ENCODE peak calls at places on chromosomes 16 and 17, in four cellular contexts. E, V, J and S are unnamed samples.

GRCh38 chr17:56159764-56160394 is 6.6 kb downstream of the ANKFN1 start:
- DNase-seq in E (no peak), V (no peak), J (no peak), S (no peak)

GRCh38 chr16:31099860-31100638 is 5.5 kb upstream of the VKORC1 start:
- DNase-seq in V (no peak), E (no peak), J (peak), S (no peak)

GRCh38 chr16:87897563-87898505 is 28.5 kb upstream of the SLC7A5 start:
- DNase-seq in V (no peak), E (no peak), J (no peak), S (no peak)

GRCh38 chr16:2489581-2489980 is 14.7 kb downstream of the TBC1D24 start:
- DNase-seq in V (no peak), E (no peak), J (no peak), S (no peak)

GRCh38 chr16:23670137-23670776 is 8.4 kb upstream of the PLK1 start:
- DNase-seq in E (no peak), V (no peak), J (no peak), S (no peak)

GRCh38 chr16:4691666-4692412 is 1.5 kb upstream of the NUDT16L1 start:
- DNase-seq in V (no peak), E (no peak), J (no peak), S (no peak)

GRCh38 chr17:40978752-40979151 is 5.4 kb downstream of the KRT40 start:
- DNase-seq in J (no peak), E (no peak), V (no peak), S (no peak)

GRCh38 chr17:16938496-16939270 is 33.2 kb downstream of the TNFRSF13B start:
- DNase-seq in J (no peak), E (no peak), V (no peak), S (no peak)

GRCh38 chr16:90057738-90058173 is 19.4 kb downstream of the PRDM7 start:
- DNase-seq in J (peak), V (peak), E (no peak), S (no peak)

GRCh38 chr17:31527606-31528005 is 136.1 kb downstream of the RAB11FIP4 start:
- DNase-seq in V (no peak), J (no peak), E (no peak), S (no peak)

GRCh38 chr17:67633751-67634191 is 84.0 kb upstream of the NOL11 start:
- DNase-seq in J (no peak), E (no peak), V (no peak), S (no peak)

GRCh38 chr16:66375451-66375850 is 9.0 kb downstream of the CDH5 start:
- DNase-seq in E (no peak), V (no peak), J (no peak), S (no peak)

GRCh38 chr16:57981636-57982035 is 10.7 kb upstream of the CNGB1 start:
- DNase-seq in J (no peak), E (no peak), V (no peak), S (no peak)

GRCh38 chr17:66233023-66233753 is 4.0 kb upstream of the APOH start:
- DNase-seq in V (no peak), E (peak), J (peak), S (no peak)

GRCh38 chr16:85475233-85475632 is 137.9 kb upstream of the GSE1 start:
- DNase-seq in J (no peak), E (no peak), V (no peak), S (no peak)

GRCh38 chr16:20409398-20410152 is at the start of gene ACSM5:
- DNase-seq in V (no peak), E (no peak), J (peak), S (no peak)

GRCh38 chr16:11263737-11264136 is 5.4 kb downstream of the TNP2 start:
- DNase-seq in V (no peak), J (no peak), E (no peak), S (no peak)

GRCh38 chr17:61379457-61380216 is 20.0 kb upstream of the TBX2 start:
- DNase-seq in V (no peak), E (no peak), J (peak), S (no peak)

GRCh38 chr16:24580665-24581064 is 41.3 kb downstream of the RBBP6 start:
- DNase-seq in J (no peak), V (no peak), E (peak), S (no peak)

GRCh38 chr17:57377094-57377493 is 120.8 kb downstream of the MSI2 start:
- DNase-seq in V (no peak), J (peak), E (peak), S (no peak)

GRCh38 chr16:66220766-66221165 is 145.7 kb upstream of the CDH5 start:
- DNase-seq in J (no peak), V (no peak), E (no peak), S (no peak)

GRCh38 chr17:56426901-56427300 is 166.6 kb upstream of the NOG start:
- DNase-seq in E (no peak), V (no peak), J (no peak), S (no peak)

GRCh38 chr17:40615989-40616476 is 31.6 kb downstream of the SMARCE1 start:
- DNase-seq in E (no peak), J (no peak), V (no peak), S (no peak)

GRCh38 chr17:48727415-48728175 is 955 bp downstream of the HOXB13 start:
- DNase-seq in J (no peak), E (no peak), V (no peak), S (no peak)

GRCh38 chr17:74282587-74283370 is 8.7 kb downstream of the DNAI2 start:
- DNase-seq in V (peak), E (peak), J (peak), S (no peak)

GRCh38 chr17:48530208-48530886 is 464 bp downstream of the HOXB1 start:
- DNase-seq in J (no peak), V (no peak), E (no peak), S (no peak)

GRCh38 chr17:5254903-5255521 is 20.4 kb upstream of the SCIMP start:
- DNase-seq in J (no peak), E (no peak), V (no peak), S (no peak)

GRCh38 chr17:38853292-38854219 is at the start of gene RPL23:
- DNase-seq in V (peak), J (peak), E (peak), S (peak)
- TF ChIP-seq POLR2A in V (peak), J (peak), E (peak), S (peak)

DNA sequence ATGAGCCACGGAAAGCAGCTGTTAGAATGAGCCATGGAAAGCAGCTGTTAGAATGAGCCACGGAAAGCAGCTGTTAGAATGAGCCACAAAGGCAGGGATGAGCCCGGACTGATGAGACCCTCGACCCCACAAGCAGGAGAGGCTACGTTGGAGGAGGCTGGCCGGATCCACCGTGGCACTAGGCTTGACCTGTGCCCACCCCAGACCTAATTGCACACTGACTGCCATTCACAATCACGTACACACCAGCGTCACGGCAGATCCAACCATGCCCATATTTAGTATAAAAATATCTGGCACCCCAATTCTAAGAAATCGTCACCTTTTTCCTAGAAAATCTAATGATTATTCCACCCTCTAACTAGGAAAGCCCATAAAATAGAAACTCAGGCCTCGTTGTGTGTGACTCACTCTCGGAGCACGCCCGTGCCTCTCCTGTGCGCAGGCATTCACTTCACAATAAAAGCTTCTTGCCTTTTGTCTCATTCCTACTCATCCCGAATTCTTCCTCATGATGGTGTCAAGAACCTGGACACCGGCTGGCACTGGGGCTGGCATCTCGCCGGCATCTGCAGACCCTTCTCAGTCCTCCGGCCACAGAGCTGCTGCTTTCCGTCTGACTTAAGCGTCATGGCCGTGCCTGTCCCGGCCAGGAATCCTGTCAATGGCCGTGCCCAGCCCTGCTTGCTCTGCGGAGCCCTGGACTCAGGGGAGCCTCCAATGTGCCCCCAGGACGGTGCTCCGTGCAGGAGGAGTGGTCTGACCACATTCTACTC is 5.5 kb upstream of the SECTM1 start:
- DNase-seq in E (peak), V (peak), J (no peak), S (no peak)
- TF ChIP-seq JUN in E (no peak), V (peak), J (no peak), S (no peak)

DNA sequence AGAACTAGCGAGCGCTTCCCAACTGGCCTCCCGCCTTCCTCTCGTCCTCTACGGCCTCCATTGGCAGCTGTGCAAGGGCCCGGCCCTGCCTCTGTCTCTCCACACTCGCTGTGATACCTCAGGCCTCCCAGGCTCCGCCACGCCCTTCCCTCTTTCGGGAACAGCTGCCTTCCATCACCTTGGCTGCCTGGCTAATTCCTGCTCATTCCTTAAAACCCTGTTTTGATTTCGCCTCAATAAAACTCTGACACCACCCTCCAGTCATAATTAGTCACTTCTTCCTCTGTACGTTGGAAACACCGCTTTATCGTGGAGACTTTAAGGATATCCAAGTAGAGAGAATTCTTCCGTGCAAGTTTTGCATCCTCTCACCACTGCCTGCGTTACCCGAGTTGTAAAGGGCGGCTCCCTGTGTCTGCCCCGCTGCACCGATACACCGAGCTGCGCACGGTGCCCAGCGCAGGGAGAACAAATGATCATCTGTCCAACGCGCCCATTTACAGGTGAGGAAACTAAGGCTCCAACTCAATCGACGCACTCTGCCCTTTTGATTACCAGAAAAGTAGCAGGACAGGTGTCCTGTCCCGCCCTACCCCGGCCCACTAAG is 139.6 kb downstream of the SEC14L1 start:
- DNase-seq in E (no peak), V (no peak), J (no peak), S (no peak)
- TF ChIP-seq RNF2 in E (no peak), V (no peak), J (no peak), S (no peak)

DNA sequence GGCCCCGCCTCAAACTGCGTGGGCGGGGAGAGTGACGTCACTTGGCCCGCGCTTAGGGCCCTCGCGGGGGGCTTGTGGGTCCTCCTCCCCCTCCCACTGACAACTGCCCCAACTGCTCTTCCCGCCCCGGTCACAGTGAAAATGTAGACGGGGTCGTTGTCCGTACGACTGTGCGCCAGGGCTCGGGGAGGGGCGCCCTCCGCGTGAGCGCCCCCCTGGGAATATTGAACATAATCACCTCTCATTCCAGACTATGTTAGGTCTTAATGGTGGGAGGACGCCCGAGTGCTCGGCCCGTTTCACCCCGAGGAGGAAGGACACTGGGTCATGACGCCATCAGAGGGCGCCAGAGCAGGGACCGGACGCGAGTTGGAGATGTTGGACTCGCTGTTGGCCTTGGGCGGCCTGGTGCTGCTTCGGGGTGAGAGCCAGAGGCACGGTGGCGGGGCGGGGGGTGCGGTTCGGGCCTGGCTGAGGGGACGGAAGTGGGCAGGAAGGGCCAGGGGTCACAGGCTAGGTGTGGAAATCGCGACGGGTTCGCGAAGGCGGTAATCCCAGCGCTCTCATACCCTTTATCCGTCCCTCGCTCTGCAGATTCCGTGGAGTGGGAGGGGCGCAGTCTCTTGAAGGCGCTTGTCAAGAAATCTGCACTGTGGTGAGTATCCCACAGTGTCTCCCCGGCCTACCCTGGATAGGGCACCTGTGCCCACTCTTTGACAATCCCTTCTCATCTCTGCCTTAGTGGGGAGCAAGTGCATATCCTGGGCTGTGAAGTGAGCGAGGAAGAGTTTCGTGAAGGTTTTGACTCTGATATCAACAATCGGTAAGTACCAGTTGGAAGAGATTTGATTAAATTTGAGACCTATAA is at the start of gene ELP5:
- DNase-seq in V (peak), J (peak), E (peak), S (peak)
- TF ChIP-seq POLR2A in V (peak), J (peak), E (peak), S (no peak)

DNA sequence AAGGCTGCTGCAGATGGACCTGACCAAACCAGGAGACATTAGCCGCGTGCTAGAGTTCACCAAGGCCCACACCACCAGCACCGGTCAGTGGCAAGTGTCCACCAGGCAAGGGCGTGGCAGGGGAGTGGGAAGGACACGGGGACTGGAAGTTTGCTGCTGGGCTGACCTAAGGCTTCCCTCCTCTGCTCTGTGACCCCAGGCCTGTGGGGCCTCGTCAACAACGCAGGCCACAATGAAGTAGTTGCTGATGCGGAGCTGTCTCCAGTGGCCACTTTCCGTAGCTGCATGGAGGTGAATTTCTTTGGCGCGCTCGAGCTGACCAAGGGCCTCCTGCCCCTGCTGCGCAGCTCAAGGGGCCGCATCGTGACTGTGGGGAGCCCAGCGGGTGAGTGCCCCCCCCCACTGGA is 4.8 kb downstream of the HSD11B2 start:
- DNase-seq in E (no peak), J (no peak), V (no peak), S (no peak)
- TF ChIP-seq JUN in E (no peak), J (no peak), V (no peak), S (no peak)

DNA sequence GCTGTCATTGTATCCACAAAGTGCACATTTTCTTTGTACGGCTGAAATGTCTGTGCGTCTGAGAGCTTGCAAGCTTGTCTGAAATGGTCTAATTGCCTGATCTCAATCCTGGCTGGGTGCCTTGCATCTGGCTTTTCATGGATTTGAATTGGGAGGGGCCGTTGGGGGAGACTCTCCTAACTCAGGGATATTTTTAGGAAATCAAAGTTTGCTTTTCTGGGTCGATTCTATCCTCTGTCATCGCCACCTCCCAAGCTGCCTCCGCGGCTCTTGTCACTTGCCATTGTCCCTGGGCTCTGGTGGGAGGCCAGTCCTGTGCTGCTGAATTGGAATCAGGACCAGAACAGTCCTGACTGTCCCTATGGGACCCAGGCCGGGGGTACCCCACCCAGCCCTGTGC is 33.3 kb upstream of the MGAT5B start:
- DNase-seq in V (no peak), E (no peak), J (no peak), S (no peak)
- TF ChIP-seq RNF2 in V (no peak), E (no peak), J (no peak), S (no peak)

DNA sequence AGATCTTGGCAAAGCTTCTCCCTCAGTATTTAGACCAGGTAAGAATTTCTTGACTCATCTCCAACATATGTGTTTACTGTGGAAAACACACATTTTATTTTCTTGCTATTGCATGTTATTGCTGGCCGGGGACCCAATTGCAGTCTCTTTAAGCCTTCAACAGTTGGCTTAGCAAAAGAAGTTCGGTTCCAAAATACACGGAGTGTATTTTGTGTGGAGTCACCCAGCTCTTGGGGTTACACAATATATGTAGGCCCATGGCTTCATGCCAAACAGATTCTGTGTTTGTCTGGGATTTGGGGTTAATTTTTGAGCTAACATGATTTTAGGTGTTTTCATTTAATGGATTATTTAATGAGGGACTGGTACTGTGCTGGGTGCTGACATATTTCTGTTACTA is 4.0 kb downstream of the ALDH3A2 start:
- DNase-seq in V (no peak), E (no peak), J (no peak), S (no peak)
- TF ChIP-seq POLR2A in V (no peak), E (no peak), J (no peak), S (no peak)

GRCh38 chr17:79965806-79966205 is 69.9 kb downstream of the TBC1D16 start:
- DNase-seq in J (no peak), E (no peak), V (no peak), S (no peak)

GRCh38 chr17:79956853-79957252 is 78.8 kb downstream of the TBC1D16 start:
- DNase-seq in J (no peak), E (no peak), V (no peak), S (no peak)

GRCh38 chr17:79955961-79956735 is 79.5 kb downstream of the TBC1D16 start:
- DNase-seq in V (no peak), E (no peak), J (no peak), S (no peak)

GRCh38 chr17:79959042-79959441 is 76.6 kb downstream of the TBC1D16 start:
- DNase-seq in J (no peak), V (no peak), E (no peak), S (no peak)

DNA sequence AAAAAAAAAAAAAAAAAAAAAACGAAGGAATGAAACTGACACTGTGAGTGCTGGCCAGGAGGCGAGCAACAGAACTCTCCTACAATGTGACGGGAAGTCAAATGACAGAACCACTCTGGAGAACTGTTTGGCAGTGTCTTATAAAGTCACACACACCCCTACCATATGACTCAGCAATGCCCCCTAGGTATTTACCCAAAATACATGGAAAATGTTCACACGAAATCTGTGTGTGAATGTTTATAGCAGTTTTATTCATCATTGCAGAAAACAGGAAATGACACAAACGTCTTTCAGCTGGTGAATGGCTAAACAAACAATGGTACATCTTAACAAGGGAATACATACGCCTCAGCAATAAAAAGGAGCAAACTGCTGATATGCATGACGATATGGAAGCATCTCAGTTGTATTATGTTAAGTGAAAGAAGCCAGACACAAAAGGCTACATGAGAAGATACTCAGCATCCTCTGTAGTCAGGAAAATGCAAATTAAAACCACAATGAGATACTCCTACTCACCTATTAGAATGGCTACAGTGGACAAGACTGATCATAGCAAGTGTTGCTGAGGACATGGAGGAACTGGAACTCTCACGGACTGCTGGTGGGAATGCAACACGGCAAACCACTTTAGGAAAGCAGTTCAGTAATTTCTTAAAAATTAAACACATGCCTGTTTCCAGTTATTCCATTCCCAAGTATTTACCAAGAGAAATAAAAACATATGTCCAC is 74.7 kb downstream of the TBC1D16 start:
- DNase-seq in V (no peak), E (peak), J (no peak), S (no peak)
- TF ChIP-seq JUN in V (no peak), E (no peak), J (no peak), S (no peak)

DNA sequence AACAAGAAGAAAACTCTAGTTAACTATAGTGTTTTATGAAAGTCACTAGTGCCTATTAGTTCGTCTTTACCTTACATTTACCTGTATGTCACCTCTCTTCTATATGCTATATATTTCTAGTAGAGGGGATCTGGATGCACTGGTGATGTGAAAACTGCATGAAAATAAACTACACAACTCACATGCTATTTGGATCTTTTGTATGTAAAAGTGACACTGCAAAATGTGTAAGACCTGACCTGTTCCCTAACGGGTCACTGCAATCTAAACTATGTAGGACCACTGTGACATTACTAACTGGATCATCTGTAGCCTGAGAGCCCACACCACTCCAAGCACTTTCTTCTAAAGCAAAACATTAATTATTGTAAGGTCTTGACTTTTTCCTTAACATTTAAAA is 1.7 kb downstream of the BLMH start:
- DNase-seq in E (no peak), J (no peak), V (peak), S (no peak)
- TF ChIP-seq RNF2 in E (no peak), J (no peak), V (no peak), S (no peak)